ENCODE peak calls at places on chromosomes 5 and 9, in six cellular contexts. I is iPS DF 19.7, C is body of pancreas, P is iPS DF 6.9, D is astrocyte of the spinal cord, J is AG08395. L is an unnamed sample.

GRCh38 chr5:64437496-64437895 is 68.3 kb upstream of the RGS7BP start:
- DNase-seq in I (no peak), C (no peak), P (no peak), D (no peak), J (no peak), L (no peak)

GRCh38 chr5:122164831-122165573 is 35.7 kb downstream of the ZNF474 start:
- DNase-seq in I (no peak), C (no peak), P (no peak), D (no peak), J (no peak), L (no peak)

GRCh38 chr5:8984386-8984785 is 561.5 kb downstream of the SEMA5A start:
- DNase-seq in I (no peak), C (no peak), P (no peak), D (no peak), J (no peak), L (no peak)

GRCh38 chr5:144206136-144206535 is 35.5 kb downstream of the KCTD16 start:
- DNase-seq in I (no peak), C (no peak), P (no peak), D (no peak), J (no peak), L (no peak)

GRCh38 chr9:38035873-38036272 is 33.2 kb downstream of the SHB start:
- DNase-seq in I (no peak), C (no peak), P (no peak), D (peak; percentile 79), J (peak; percentile 70), L (no peak)

GRCh38 chr5:64628901-64629300 is 61.4 kb upstream of the SHISAL2B start:
- DNase-seq in I (no peak), C (no peak), P (no peak), D (no peak), J (no peak), L (no peak)

GRCh38 chr9:73348485-73348884 is 196.8 kb downstream of the ANXA1 start:
- DNase-seq in I (peak; percentile 3), C (no peak), P (no peak), D (peak; percentile 16), J (no peak), L (peak; percentile 15)

GRCh38 chr9:34190996-34191892 is 12.4 kb downstream of the UBAP1 start:
- DNase-seq in I (no peak), C (no peak), P (no peak), D (peak; percentile 46), J (no peak), L (no peak)

GRCh38 chr5:85604786-85605185 is 1013.0 kb upstream of the COX7C start:
- DNase-seq in I (no peak), C (no peak), P (no peak), D (no peak), J (no peak), L (no peak)

L was measured in NT2/D1.